ENCODE peak calls at places on chromosome 4, in six cellular contexts. O is neuronal stem cell, U is H9, V is IMR-90, Y is H1, M is mesenchymal stem cell. T is an unnamed sample.
A peak's percentile ranks its signal among the peaks of the same experiment; 100 is the strongest.

GRCh38 chr4:60656171-60656570 is 544.0 kb upstream of the ADGRL3 start:
- DNase-seq in M (no peak), U (no peak), O (no peak), V (peak; percentile 13), Y (no peak), T (no peak)

GRCh38 chr4:8393593-8394038 is 46.9 kb downstream of the ACOX3 start:
- DNase-seq in V (peak; percentile 97), O (peak; percentile 61), Y (no peak), M (peak; percentile 96), U (no peak), T (peak; percentile 90)

GRCh38 chr4:74109894-74110605 is 11.1 kb upstream of the CXCL2 start:
- DNase-seq in Y (no peak), M (peak; percentile 88), O (no peak), V (peak; percentile 93), U (no peak), T (peak; percentile 23)

GRCh38 chr4:10619220-10619619 is 65.3 kb downstream of the CLNK start:
- DNase-seq in Y (no peak), O (no peak), V (peak; percentile 38), U (no peak), M (no peak), T (no peak)

GRCh38 chr4:2741626-2742025 is 14.5 kb downstream of the TNIP2 start:
- DNase-seq in V (peak; percentile 57), O (no peak), Y (no peak), U (no peak), M (no peak), T (peak; percentile 51)

GRCh38 chr4:153950100-153950979 is 161.5 kb upstream of the SFRP2 start:
- DNase-seq in M (no peak), U (no peak), Y (no peak), V (no peak), O (no peak), T (no peak)

GRCh38 chr4:24260133-24260532 is 324.2 kb downstream of the DHX15 start:
- DNase-seq in O (no peak), Y (no peak), U (no peak), M (no peak), V (no peak), T (no peak)

GRCh38 chr4:182346675-182347375 is 103.6 kb downstream of the TENM3 start:
- DNase-seq in U (no peak), Y (no peak), M (no peak), V (no peak), O (no peak), T (no peak)

GRCh38 chr4:79987401-79987800 is 85.6 kb downstream of the ANTXR2 start:
- DNase-seq in Y (no peak), V (peak; percentile 16), O (no peak), U (no peak), M (no peak), T (peak; percentile 21)

GRCh38 chr4:116632269-116632668 is 453.1 kb downstream of the TRAM1L1 start:
- DNase-seq in U (no peak), M (no peak), O (no peak), Y (no peak), V (no peak), T (no peak)

GRCh38 chr4:184215709-184216328 is 1.9 kb downstream of the ENPP6 start:
- DNase-seq in M (no peak), O (no peak), Y (no peak), U (no peak), V (no peak), T (no peak)

GRCh38 chr4:24141836-24142235 is 252.0 kb upstream of the PPARGC1A start:
- DNase-seq in V (no peak), U (no peak), M (no peak), Y (no peak), O (no peak), T (no peak)

GRCh38 chr4:184599492-184600135 is 49.6 kb downstream of the CASP3 start:
- DNase-seq in U (no peak), M (peak; percentile 25), O (no peak), Y (no peak), V (peak; percentile 86), T (no peak)

GRCh38 chr4:107034091-107034698 is 1.9 kb downstream of the DKK2 start:
- DNase-seq in M (peak; percentile 61), Y (peak; percentile 71), V (no peak), O (peak; percentile 64), U (peak; percentile 75), T (no peak)

GRCh38 chr4:183659919-183660318 is 826 bp downstream of the TRAPPC11 start:
- DNase-seq in O (no peak), M (no peak), Y (no peak), V (peak; percentile 7), U (no peak), T (no peak)

GRCh38 chr4:6917445-6918241 is 8.0 kb downstream of the TBC1D14 start:
- DNase-seq in U (peak; percentile 59), V (no peak), Y (no peak), M (peak; percentile 29), O (no peak), T (peak; percentile 58)

GRCh38 chr4:78602334-78602733 is 50.8 kb downstream of the ANXA3 start:
- DNase-seq in Y (no peak), O (no peak), M (no peak), V (no peak), U (no peak), T (no peak)

GRCh38 chr4:74932832-74933561 is at the start of gene PARM1:
- DNase-seq in V (peak; percentile 61), M (peak; percentile 88), O (peak; percentile 83), Y (peak; percentile 94), U (peak; percentile 94), T (peak; percentile 81)

GRCh38 chr4:153112071-153112460 is 92.2 kb upstream of the TRIM2 start:
- DNase-seq in M (no peak), V (no peak), Y (no peak), O (no peak), U (no peak), T (peak; percentile 99)

GRCh38 chr4:72969957-72970356 is 99.6 kb downstream of the COX18 start:
- DNase-seq in M (peak; percentile 16), O (peak; percentile 40), V (peak; percentile 9), Y (no peak), U (no peak), T (no peak)

GRCh38 chr4:168449740-168450442 is 30.4 kb downstream of the DDX60L start:
- DNase-seq in U (no peak), Y (no peak), V (peak; percentile 83), M (peak; percentile 97), O (no peak), T (peak; percentile 18)

GRCh38 chr4:16289872-16290554 is 63.7 kb upstream of the TAPT1 start:
- DNase-seq in U (no peak), O (peak; percentile 12), M (peak; percentile 55), V (peak; percentile 46), Y (no peak), T (peak; percentile 67)

GRCh38 chr4:166153539-166153938 is 280.5 kb downstream of the TLL1 start:
- DNase-seq in M (no peak), O (no peak), U (no peak), Y (no peak), V (no peak), T (no peak)

GRCh38 chr4:142534994-142535393 is 311.1 kb downstream of the INPP4B start:
- DNase-seq in V (peak; percentile 45), O (no peak), Y (no peak), M (peak; percentile 17), U (no peak), T (peak; percentile 4)

GRCh38 chr4:123397276-123398150 is 918 bp downstream of the SPRY1 start:
- DNase-seq in V (peak; percentile 36), Y (peak; percentile 80), U (peak; percentile 79), O (peak; percentile 71), M (peak; percentile 72), T (peak; percentile 51)

GRCh38 chr4:47032405-47033106 is 1.2 kb downstream of the GABRB1 start:
- DNase-seq in U (peak; percentile 90), V (peak; percentile 65), Y (peak; percentile 89), O (peak; percentile 75), M (peak; percentile 79), T (peak; percentile 41)

DNA sequence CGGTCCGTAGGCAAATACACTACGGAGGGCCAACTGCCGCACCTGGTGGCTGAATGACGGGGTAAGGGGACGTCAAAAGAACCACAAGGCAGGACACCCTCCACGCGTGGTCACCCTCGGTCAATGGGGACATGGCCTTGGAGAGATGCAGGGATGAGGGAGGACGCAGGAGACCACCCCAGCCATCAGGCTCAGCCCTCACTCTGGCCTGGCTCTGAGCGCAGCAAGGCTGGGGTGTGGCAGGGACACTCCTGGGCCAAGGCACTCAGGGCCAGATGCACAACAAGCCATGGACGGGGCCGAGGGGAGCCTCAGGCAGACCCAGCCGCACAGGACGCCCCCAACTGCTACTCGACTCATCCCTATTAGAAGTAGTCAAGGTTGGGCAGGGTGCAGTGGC is 36.5 kb downstream of the GAK start:
- DNase-seq in O (no peak), Y (no peak), V (no peak), U (no peak), M (no peak), T (no peak)
- H4K91ac ChIP-seq in O (no peak overlapping the region), Y (no peak overlapping the region), V (no peak overlapping the region), U (no peak overlapping the region), M (no peak overlapping the region), T (no peak overlapping the region)

DNA sequence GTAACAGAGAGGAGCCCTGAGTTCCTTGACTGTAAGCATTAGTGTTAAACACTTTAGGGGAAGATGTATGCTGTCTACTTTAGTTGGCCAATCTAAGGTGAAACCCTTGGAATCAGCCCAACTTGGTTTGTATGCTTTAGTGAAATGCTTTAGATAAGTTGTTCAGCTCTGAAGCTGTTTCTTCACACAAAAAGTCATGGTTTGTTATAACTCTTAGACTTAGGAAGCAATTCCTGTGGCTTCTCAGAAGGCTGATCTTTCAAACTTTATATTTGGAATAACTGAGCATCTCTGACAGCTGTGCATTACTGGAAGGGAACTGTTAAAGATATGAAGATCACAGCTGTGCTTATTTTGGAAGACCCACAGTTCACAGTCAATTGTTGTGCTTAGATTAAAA is 714.1 kb downstream of the FAT4 start:
- DNase-seq in O (no peak), M (peak; percentile 59), Y (no peak), U (no peak), V (peak; percentile 76), T (no peak)
- H4K91ac ChIP-seq in O (no peak overlapping the region), M (no peak overlapping the region), Y (no peak overlapping the region), U (no peak overlapping the region), V (no peak overlapping the region), T (no peak overlapping the region)

DNA sequence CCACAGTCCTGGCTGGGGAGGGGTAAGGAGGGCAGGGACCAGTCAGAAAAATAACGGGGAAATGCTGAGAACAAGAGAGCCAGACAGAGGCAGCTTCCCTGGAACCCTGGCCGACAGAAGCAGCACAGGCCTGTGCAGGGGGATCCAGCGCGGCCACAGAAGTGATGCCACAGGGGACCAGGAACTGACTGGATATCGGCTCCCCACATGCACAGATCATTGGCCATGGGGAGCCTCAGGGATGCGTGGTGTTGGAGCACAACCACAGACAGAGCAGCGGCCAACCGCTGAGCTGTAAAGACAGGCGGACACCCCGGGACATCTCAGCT is 49.9 kb downstream of the FGFRL1 start:
- DNase-seq in V (no peak), M (no peak), Y (no peak), U (no peak), O (no peak), T (no peak)
- H4K91ac ChIP-seq in V (no peak overlapping the region), M (no peak overlapping the region), Y (no peak overlapping the region), U (no peak overlapping the region), O (no peak overlapping the region), T (no peak overlapping the region)

DNA sequence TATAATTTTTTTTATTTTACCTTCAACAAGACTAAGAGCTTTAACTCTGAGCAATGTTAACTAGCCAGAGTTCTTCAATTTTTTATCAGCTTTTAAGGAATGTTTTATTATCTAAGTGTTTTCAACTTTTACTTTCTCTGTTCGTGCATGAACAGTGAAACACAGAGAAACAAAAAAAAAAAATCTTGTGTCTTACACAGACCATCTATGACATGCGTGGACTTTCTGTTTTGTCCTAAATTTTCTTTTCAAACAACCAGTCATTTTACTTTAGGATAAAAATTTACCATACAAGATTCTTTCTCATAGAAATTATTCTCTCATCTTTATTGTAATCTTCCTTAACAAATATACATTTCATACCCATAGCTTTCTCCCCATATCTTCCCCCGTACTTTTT is 731.9 kb upstream of the PCDH10 start:
- DNase-seq in V (no peak), O (peak; percentile 24), U (no peak), M (no peak), Y (no peak), T (no peak)
- H4K91ac ChIP-seq in V (no peak overlapping the region), O (no peak overlapping the region), U (no peak overlapping the region), M (no peak overlapping the region), Y (no peak overlapping the region), T (no peak overlapping the region)

T was measured in trophoblast cell.